ENCODE peak calls at places on chromosomes 7 and 10, in ten cellular contexts. One of them, this sample, is unnamed.
A peak's percentile ranks its signal among the peaks of the same experiment; 100 is the strongest.

GRCh38 chr7:121459148-121459547 is 63.0 kb upstream of the FAM3C start:
- DNase-seq in heart left ventricle: no peak
- DNase-seq in fibroblast of lung: no peak
- DNase-seq in cardiac muscle cell: no peak
- DNase-seq in lower lobe of right lung: no peak
- DNase-seq in breast epithelium: no peak
- DNase-seq in PC-9: no peak
- DNase-seq in GM23248: no peak
- DNase-seq in left lung: no peak
- DNase-seq in endothelial cell of umbilical vein: no peak
- DNase-seq in this sample: no peak

GRCh38 chr10:98309366-98310355 is 41.7 kb upstream of the LOXL4 start:
- DNase-seq in cardiac muscle cell: peak; percentile 83
- DNase-seq in lower lobe of right lung: peak; percentile 71
- DNase-seq in fibroblast of lung: peak; percentile 83
- DNase-seq in GM23248: peak; percentile 90
- DNase-seq in heart left ventricle: peak; percentile 73
- DNase-seq in endothelial cell of umbilical vein: peak; percentile 74
- DNase-seq in PC-9: peak; percentile 58
- DNase-seq in left lung: peak; percentile 86
- DNase-seq in breast epithelium: peak; percentile 67
- DNase-seq in this sample: peak; percentile 64

GRCh38 chr10:124619195-124619594 is 125.0 kb downstream of the FAM53B start:
- DNase-seq in cardiac muscle cell: no peak
- DNase-seq in lower lobe of right lung: peak; percentile 71
- DNase-seq in breast epithelium: peak; percentile 60
- DNase-seq in heart left ventricle: no peak
- DNase-seq in left lung: no peak
- DNase-seq in fibroblast of lung: peak; percentile 26
- DNase-seq in endothelial cell of umbilical vein: no peak
- DNase-seq in GM23248: no peak
- DNase-seq in PC-9: peak; percentile 32
- DNase-seq in this sample: no peak

GRCh38 chr10:1070939-1071338 is 14.8 kb downstream of the WDR37 start:
- DNase-seq in fibroblast of lung: peak; percentile 26
- DNase-seq in lower lobe of right lung: no peak
- DNase-seq in cardiac muscle cell: no peak
- DNase-seq in breast epithelium: no peak
- DNase-seq in endothelial cell of umbilical vein: no peak
- DNase-seq in GM23248: peak; percentile 36
- DNase-seq in PC-9: no peak
- DNase-seq in left lung: no peak
- DNase-seq in heart left ventricle: no peak
- DNase-seq in this sample: no peak

GRCh38 chr7:28811003-28811402 is 147.1 kb downstream of the TRIL start:
- DNase-seq in lower lobe of right lung: no peak
- DNase-seq in GM23248: no peak
- DNase-seq in left lung: no peak
- DNase-seq in fibroblast of lung: no peak
- DNase-seq in breast epithelium: no peak
- DNase-seq in heart left ventricle: no peak
- DNase-seq in endothelial cell of umbilical vein: no peak
- DNase-seq in PC-9: no peak
- DNase-seq in cardiac muscle cell: no peak
- DNase-seq in this sample: no peak

GRCh38 chr10:132223156-132223590 is 36.4 kb downstream of the DPYSL4 start:
- DNase-seq in GM23248: peak; percentile 93
- DNase-seq in cardiac muscle cell: peak; percentile 85
- DNase-seq in PC-9: peak; percentile 75
- DNase-seq in lower lobe of right lung: peak; percentile 83
- DNase-seq in left lung: peak; percentile 92
- DNase-seq in endothelial cell of umbilical vein: peak; percentile 79
- DNase-seq in breast epithelium: peak; percentile 67
- DNase-seq in heart left ventricle: peak; percentile 82
- DNase-seq in fibroblast of lung: peak; percentile 83
- DNase-seq in this sample: peak; percentile 39

GRCh38 chr7:1123721-1124120 is 35.8 kb downstream of the GPER1 start:
- DNase-seq in endothelial cell of umbilical vein: peak; percentile 94
- DNase-seq in left lung: no peak
- DNase-seq in breast epithelium: no peak
- DNase-seq in fibroblast of lung: peak; percentile 88
- DNase-seq in cardiac muscle cell: peak; percentile 81
- DNase-seq in heart left ventricle: peak; percentile 86
- DNase-seq in lower lobe of right lung: peak; percentile 61
- DNase-seq in PC-9: no peak
- DNase-seq in GM23248: peak; percentile 90
- DNase-seq in this sample: no peak

GRCh38 chr10:18359839-18360238 is 219.6 kb downstream of the CACNB2 start:
- DNase-seq in left lung: no peak
- DNase-seq in lower lobe of right lung: no peak
- DNase-seq in PC-9: no peak
- DNase-seq in GM23248: no peak
- DNase-seq in breast epithelium: no peak
- DNase-seq in fibroblast of lung: no peak
- DNase-seq in endothelial cell of umbilical vein: no peak
- DNase-seq in heart left ventricle: no peak
- DNase-seq in cardiac muscle cell: no peak
- DNase-seq in this sample: no peak

GRCh38 chr10:101941871-101942270 is 98.3 kb upstream of the KCNIP2 start:
- DNase-seq in fibroblast of lung: peak; percentile 59
- DNase-seq in breast epithelium: no peak
- DNase-seq in heart left ventricle: no peak
- DNase-seq in PC-9: no peak
- DNase-seq in GM23248: peak; percentile 71
- DNase-seq in lower lobe of right lung: no peak
- DNase-seq in cardiac muscle cell: no peak
- DNase-seq in endothelial cell of umbilical vein: peak; percentile 66
- DNase-seq in left lung: no peak
- DNase-seq in this sample: no peak

GRCh38 chr10:52229271-52229931 is 84.7 kb upstream of the DKK1 start:
- DNase-seq in cardiac muscle cell: no peak
- DNase-seq in endothelial cell of umbilical vein: peak; percentile 14
- DNase-seq in PC-9: no peak
- DNase-seq in lower lobe of right lung: no peak
- DNase-seq in GM23248: peak; percentile 33
- DNase-seq in fibroblast of lung: peak; percentile 39
- DNase-seq in breast epithelium: no peak
- DNase-seq in left lung: no peak
- DNase-seq in heart left ventricle: no peak
- DNase-seq in this sample: no peak

GRCh38 chr7:35697414-35698175 is 2.7 kb upstream of the HERPUD2 start:
- DNase-seq in cardiac muscle cell: no peak
- DNase-seq in heart left ventricle: no peak
- DNase-seq in left lung: no peak
- DNase-seq in PC-9: peak; percentile 74
- DNase-seq in breast epithelium: no peak
- DNase-seq in GM23248: peak; percentile 77
- DNase-seq in lower lobe of right lung: no peak
- DNase-seq in endothelial cell of umbilical vein: peak; percentile 60
- DNase-seq in fibroblast of lung: peak; percentile 39
- DNase-seq in this sample: peak; percentile 46

GRCh38 chr7:151794508-151795167 is 82.3 kb downstream of the PRKAG2 start:
- DNase-seq in GM23248: peak; percentile 47
- DNase-seq in PC-9: no peak
- DNase-seq in cardiac muscle cell: no peak
- DNase-seq in fibroblast of lung: no peak
- DNase-seq in lower lobe of right lung: no peak
- DNase-seq in breast epithelium: no peak
- DNase-seq in left lung: peak; percentile 55
- DNase-seq in heart left ventricle: no peak
- DNase-seq in endothelial cell of umbilical vein: no peak
- DNase-seq in this sample: no peak

GRCh38 chr10:3764626-3765375 is 20.2 kb downstream of the KLF6 start:
- DNase-seq in PC-9: no peak
- DNase-seq in lower lobe of right lung: no peak
- DNase-seq in fibroblast of lung: no peak
- DNase-seq in cardiac muscle cell: no peak
- DNase-seq in endothelial cell of umbilical vein: no peak
- DNase-seq in breast epithelium: no peak
- DNase-seq in heart left ventricle: no peak
- DNase-seq in GM23248: no peak
- DNase-seq in left lung: peak; percentile 58
- DNase-seq in this sample: no peak

GRCh38 chr10:20059084-20059835 is 243.0 kb downstream of the PLXDC2 start:
- DNase-seq in GM23248: no peak
- DNase-seq in lower lobe of right lung: no peak
- DNase-seq in fibroblast of lung: peak; percentile 70
- DNase-seq in breast epithelium: no peak
- DNase-seq in PC-9: no peak
- DNase-seq in left lung: no peak
- DNase-seq in endothelial cell of umbilical vein: no peak
- DNase-seq in heart left ventricle: no peak
- DNase-seq in cardiac muscle cell: no peak
- DNase-seq in this sample: no peak

GRCh38 chr7:140231779-140232491 is 55.2 kb upstream of the KDM7A start:
- DNase-seq in GM23248: no peak
- DNase-seq in endothelial cell of umbilical vein: no peak
- DNase-seq in left lung: no peak
- DNase-seq in heart left ventricle: no peak
- DNase-seq in fibroblast of lung: no peak
- DNase-seq in PC-9: no peak
- DNase-seq in cardiac muscle cell: no peak
- DNase-seq in breast epithelium: no peak
- DNase-seq in lower lobe of right lung: no peak
- DNase-seq in this sample: no peak

GRCh38 chr10:58844680-58845079 is 331.8 kb upstream of the PHYHIPL start:
- DNase-seq in fibroblast of lung: no peak
- DNase-seq in breast epithelium: no peak
- DNase-seq in heart left ventricle: no peak
- DNase-seq in PC-9: no peak
- DNase-seq in lower lobe of right lung: no peak
- DNase-seq in endothelial cell of umbilical vein: no peak
- DNase-seq in left lung: no peak
- DNase-seq in cardiac muscle cell: no peak
- DNase-seq in GM23248: no peak
- DNase-seq in this sample: no peak
- H3K27ac ChIP-seq in fibroblast of lung: no peak overlapping the region
- H3K27ac ChIP-seq in breast epithelium: no peak overlapping the region
- H3K27ac ChIP-seq in heart left ventricle: no peak overlapping the region
- H3K27ac ChIP-seq in PC-9: no peak overlapping the region
- H3K27ac ChIP-seq in lower lobe of right lung: no peak overlapping the region
- H3K27ac ChIP-seq in endothelial cell of umbilical vein: no peak overlapping the region
- H3K27ac ChIP-seq in left lung: no peak overlapping the region
- H3K27ac ChIP-seq in cardiac muscle cell: no peak overlapping the region
- H3K27ac ChIP-seq in GM23248: no peak overlapping the region
- H3K27ac ChIP-seq in this sample: no peak overlapping the region

GRCh38 chr7:147276783-147277370 is 1160.3 kb downstream of the CNTNAP2 start:
- DNase-seq in lower lobe of right lung: no peak
- DNase-seq in GM23248: no peak
- DNase-seq in breast epithelium: no peak
- DNase-seq in left lung: no peak
- DNase-seq in fibroblast of lung: no peak
- DNase-seq in PC-9: no peak
- DNase-seq in endothelial cell of umbilical vein: no peak
- DNase-seq in heart left ventricle: no peak
- DNase-seq in cardiac muscle cell: no peak
- DNase-seq in this sample: no peak
- H3K4me3 ChIP-seq in lower lobe of right lung: no peak overlapping the region
- H3K4me3 ChIP-seq in GM23248: no peak overlapping the region
- H3K4me3 ChIP-seq in breast epithelium: no peak overlapping the region
- H3K4me3 ChIP-seq in left lung: no peak overlapping the region
- H3K4me3 ChIP-seq in fibroblast of lung: no peak overlapping the region
- H3K4me3 ChIP-seq in PC-9: no peak overlapping the region
- H3K4me3 ChIP-seq in endothelial cell of umbilical vein: no peak overlapping the region
- H3K4me3 ChIP-seq in heart left ventricle: no peak overlapping the region
- H3K4me3 ChIP-seq in cardiac muscle cell: no peak overlapping the region
- H3K4me3 ChIP-seq in this sample: no peak overlapping the region

GRCh38 chr10:35464805-35465456 is 128.6 kb downstream of the CCNY start:
- DNase-seq in fibroblast of lung: peak; percentile 50
- DNase-seq in heart left ventricle: no peak
- DNase-seq in PC-9: no peak
- DNase-seq in GM23248: peak; percentile 70
- DNase-seq in lower lobe of right lung: no peak
- DNase-seq in breast epithelium: no peak
- DNase-seq in left lung: no peak
- DNase-seq in cardiac muscle cell: no peak
- DNase-seq in endothelial cell of umbilical vein: no peak
- DNase-seq in this sample: no peak

GRCh38 chr10:35467186-35467585 is 130.9 kb downstream of the CCNY start:
- DNase-seq in heart left ventricle: no peak
- DNase-seq in cardiac muscle cell: no peak
- DNase-seq in breast epithelium: no peak
- DNase-seq in endothelial cell of umbilical vein: no peak
- DNase-seq in lower lobe of right lung: no peak
- DNase-seq in PC-9: no peak
- DNase-seq in fibroblast of lung: no peak
- DNase-seq in left lung: no peak
- DNase-seq in GM23248: no peak
- DNase-seq in this sample: no peak

GRCh38 chr10:35465601-35466140 is 129.4 kb downstream of the CCNY start:
- DNase-seq in left lung: no peak
- DNase-seq in lower lobe of right lung: no peak
- DNase-seq in breast epithelium: no peak
- DNase-seq in fibroblast of lung: no peak
- DNase-seq in GM23248: no peak
- DNase-seq in endothelial cell of umbilical vein: no peak
- DNase-seq in heart left ventricle: no peak
- DNase-seq in PC-9: no peak
- DNase-seq in cardiac muscle cell: no peak
- DNase-seq in this sample: no peak

GRCh38 chr10:35466661-35467060 is 130.4 kb downstream of the CCNY start:
- DNase-seq in breast epithelium: no peak
- DNase-seq in left lung: no peak
- DNase-seq in lower lobe of right lung: no peak
- DNase-seq in endothelial cell of umbilical vein: no peak
- DNase-seq in GM23248: no peak
- DNase-seq in PC-9: no peak
- DNase-seq in heart left ventricle: no peak
- DNase-seq in fibroblast of lung: no peak
- DNase-seq in cardiac muscle cell: no peak
- DNase-seq in this sample: no peak

DNA sequence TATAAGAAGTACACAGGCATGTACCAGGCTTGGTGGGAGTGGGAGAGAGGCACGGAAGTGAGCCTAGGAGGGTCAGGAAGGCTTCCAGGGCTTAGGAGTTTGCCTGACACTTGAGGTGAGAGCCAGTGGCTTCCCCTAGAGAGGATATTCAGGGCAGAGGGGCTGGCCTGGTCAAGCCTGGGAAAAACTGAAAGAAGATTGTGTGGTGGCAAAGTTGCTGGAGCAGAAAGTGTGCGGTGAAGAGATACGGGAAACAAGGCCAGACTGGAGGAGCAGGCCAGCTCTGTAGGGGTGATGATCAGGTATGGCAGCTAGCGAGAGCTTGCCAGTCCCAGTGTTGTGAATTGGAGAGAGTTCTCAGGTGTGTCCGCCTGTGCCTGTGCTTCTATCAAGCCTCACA is 129.9 kb downstream of the CCNY start:
- DNase-seq in PC-9: no peak
- DNase-seq in cardiac muscle cell: no peak
- DNase-seq in endothelial cell of umbilical vein: no peak
- DNase-seq in breast epithelium: no peak
- DNase-seq in left lung: no peak
- DNase-seq in lower lobe of right lung: no peak
- DNase-seq in heart left ventricle: no peak
- DNase-seq in GM23248: no peak
- DNase-seq in fibroblast of lung: no peak
- DNase-seq in this sample: no peak
- H3K27ac ChIP-seq in PC-9: no peak overlapping the region
- H3K27ac ChIP-seq in cardiac muscle cell: peak overlapping the region; percentile 30
- H3K27ac ChIP-seq in endothelial cell of umbilical vein: no peak overlapping the region
- H3K27ac ChIP-seq in breast epithelium: no peak overlapping the region
- H3K27ac ChIP-seq in left lung: no peak overlapping the region
- H3K27ac ChIP-seq in lower lobe of right lung: no peak overlapping the region
- H3K27ac ChIP-seq in heart left ventricle: no peak overlapping the region
- H3K27ac ChIP-seq in GM23248: no peak overlapping the region
- H3K27ac ChIP-seq in fibroblast of lung: no peak overlapping the region
- H3K27ac ChIP-seq in this sample: no peak overlapping the region

GRCh38 chr10:13346280-13346819 is 1.7 kb downstream of the SEPHS1 start:
- DNase-seq in PC-9: no peak
- DNase-seq in endothelial cell of umbilical vein: peak; percentile 65
- DNase-seq in GM23248: peak; percentile 90
- DNase-seq in breast epithelium: peak; percentile 33
- DNase-seq in fibroblast of lung: peak; percentile 68
- DNase-seq in heart left ventricle: no peak
- DNase-seq in cardiac muscle cell: no peak
- DNase-seq in lower lobe of right lung: no peak
- DNase-seq in left lung: no peak
- DNase-seq in this sample: peak; percentile 39
- H3K4me3 ChIP-seq in PC-9: peak overlapping the region; percentile 75
- H3K4me3 ChIP-seq in endothelial cell of umbilical vein: peak overlapping the region; percentile 84
- H3K4me3 ChIP-seq in GM23248: peak overlapping the region; percentile 88
- H3K4me3 ChIP-seq in breast epithelium: peak overlapping the region; percentile 79
- H3K4me3 ChIP-seq in fibroblast of lung: peak overlapping the region; percentile 93
- H3K4me3 ChIP-seq in heart left ventricle: peak overlapping the region; percentile 92
- H3K4me3 ChIP-seq in cardiac muscle cell: peak overlapping the region; percentile 98
- H3K4me3 ChIP-seq in lower lobe of right lung: peak overlapping the region; percentile 97
- H3K4me3 ChIP-seq in left lung: peak overlapping the region; percentile 49
- H3K4me3 ChIP-seq in this sample: peak overlapping the region; percentile 96

This sample was measured in SJSA1.